ENCODE peak calls at places on chromosomes 4 and X, in ten cellular contexts. One of them, this sample, is unnamed.

GRCh38 chr4:183797041-183797444 is 108.1 kb upstream of the STOX2 start:
- DNase-seq in right lobe of liver: peak; percentile 38
- DNase-seq in adrenal gland: no peak
- DNase-seq in prostate gland: peak; percentile 43
- DNase-seq in spleen: peak; percentile 79
- DNase-seq in transverse colon: peak; percentile 48
- DNase-seq in tibial nerve: no peak
- DNase-seq in body of pancreas: peak; percentile 39
- DNase-seq in heart left ventricle: peak; percentile 51
- DNase-seq in upper lobe of left lung: peak; percentile 89
- DNase-seq in this sample: no peak

GRCh38 chr4:76867880-76868655 is 29.9 kb downstream of the SOWAHB start:
- DNase-seq in right lobe of liver: no peak
- DNase-seq in adrenal gland: no peak
- DNase-seq in prostate gland: no peak
- DNase-seq in spleen: no peak
- DNase-seq in transverse colon: peak; percentile 92
- DNase-seq in tibial nerve: no peak
- DNase-seq in body of pancreas: no peak
- DNase-seq in heart left ventricle: no peak
- DNase-seq in upper lobe of left lung: peak; percentile 11
- DNase-seq in this sample: no peak

GRCh38 chr4:3447431-3448395 is 5.9 kb downstream of the HGFAC start:
- DNase-seq in right lobe of liver: peak; percentile 17
- DNase-seq in adrenal gland: no peak
- DNase-seq in prostate gland: no peak
- DNase-seq in spleen: no peak
- DNase-seq in transverse colon: no peak
- DNase-seq in tibial nerve: no peak
- DNase-seq in body of pancreas: no peak
- DNase-seq in heart left ventricle: no peak
- DNase-seq in upper lobe of left lung: peak; percentile 74
- DNase-seq in this sample: no peak

GRCh38 chr4:102828497-102828808 is 1.1 kb upstream of the UBE2D3 start:
- DNase-seq in right lobe of liver: no peak
- DNase-seq in adrenal gland: no peak
- DNase-seq in prostate gland: no peak
- DNase-seq in spleen: no peak
- DNase-seq in transverse colon: no peak
- DNase-seq in tibial nerve: no peak
- DNase-seq in body of pancreas: no peak
- DNase-seq in heart left ventricle: no peak
- DNase-seq in upper lobe of left lung: no peak
- DNase-seq in this sample: no peak

GRCh38 chrX:154436597-154437397 is at the start of gene GDI1:
- DNase-seq in right lobe of liver: no peak
- DNase-seq in adrenal gland: no peak
- DNase-seq in prostate gland: no peak
- DNase-seq in spleen: peak; percentile 90
- DNase-seq in transverse colon: peak; percentile 36
- DNase-seq in tibial nerve: no peak
- DNase-seq in body of pancreas: peak; percentile 41
- DNase-seq in heart left ventricle: peak; percentile 60
- DNase-seq in upper lobe of left lung: peak; percentile 94
- DNase-seq in this sample: peak; percentile 56

GRCh38 chr4:54743562-54743961 is 85.8 kb downstream of the KIT start:
- DNase-seq in right lobe of liver: no peak
- DNase-seq in adrenal gland: no peak
- DNase-seq in prostate gland: no peak
- DNase-seq in spleen: no peak
- DNase-seq in transverse colon: no peak
- DNase-seq in tibial nerve: no peak
- DNase-seq in body of pancreas: no peak
- DNase-seq in heart left ventricle: no peak
- DNase-seq in upper lobe of left lung: no peak
- DNase-seq in this sample: no peak

GRCh38 chrX:117120700-117121099 is 657.9 kb upstream of the CT83 start:
- DNase-seq in right lobe of liver: no peak
- DNase-seq in adrenal gland: no peak
- DNase-seq in prostate gland: no peak
- DNase-seq in spleen: no peak
- DNase-seq in transverse colon: no peak
- DNase-seq in tibial nerve: no peak
- DNase-seq in body of pancreas: no peak
- DNase-seq in heart left ventricle: no peak
- DNase-seq in upper lobe of left lung: no peak
- DNase-seq in this sample: no peak

GRCh38 chr4:174522183-174523002 is at the start of gene HPGD:
- DNase-seq in right lobe of liver: peak; percentile 85
- DNase-seq in adrenal gland: peak; percentile 81
- DNase-seq in prostate gland: peak; percentile 44
- DNase-seq in spleen: peak; percentile 87
- DNase-seq in transverse colon: peak; percentile 81
- DNase-seq in tibial nerve: peak; percentile 34
- DNase-seq in body of pancreas: peak; percentile 37
- DNase-seq in heart left ventricle: peak; percentile 16
- DNase-seq in upper lobe of left lung: peak; percentile 94
- DNase-seq in this sample: peak; percentile 57

GRCh38 chr4:147864591-147864990 is 132.7 kb downstream of the ARHGAP10 start:
- DNase-seq in right lobe of liver: no peak
- DNase-seq in adrenal gland: no peak
- DNase-seq in prostate gland: no peak
- DNase-seq in spleen: no peak
- DNase-seq in transverse colon: no peak
- DNase-seq in tibial nerve: no peak
- DNase-seq in body of pancreas: no peak
- DNase-seq in heart left ventricle: no peak
- DNase-seq in upper lobe of left lung: no peak
- DNase-seq in this sample: no peak

GRCh38 chr4:147863111-147863747 is 131.3 kb downstream of the ARHGAP10 start:
- DNase-seq in right lobe of liver: no peak
- DNase-seq in adrenal gland: no peak
- DNase-seq in prostate gland: no peak
- DNase-seq in spleen: no peak
- DNase-seq in transverse colon: no peak
- DNase-seq in tibial nerve: no peak
- DNase-seq in body of pancreas: no peak
- DNase-seq in heart left ventricle: no peak
- DNase-seq in upper lobe of left lung: no peak
- DNase-seq in this sample: no peak

GRCh38 chr4:147865926-147866325 is 134.0 kb downstream of the ARHGAP10 start:
- DNase-seq in right lobe of liver: no peak
- DNase-seq in adrenal gland: no peak
- DNase-seq in prostate gland: no peak
- DNase-seq in spleen: no peak
- DNase-seq in transverse colon: no peak
- DNase-seq in tibial nerve: no peak
- DNase-seq in body of pancreas: no peak
- DNase-seq in heart left ventricle: no peak
- DNase-seq in upper lobe of left lung: no peak
- DNase-seq in this sample: no peak

GRCh38 chr4:147863808-147864472 is 132.1 kb downstream of the ARHGAP10 start:
- DNase-seq in right lobe of liver: no peak
- DNase-seq in adrenal gland: no peak
- DNase-seq in prostate gland: no peak
- DNase-seq in spleen: no peak
- DNase-seq in transverse colon: no peak
- DNase-seq in tibial nerve: no peak
- DNase-seq in body of pancreas: no peak
- DNase-seq in heart left ventricle: peak; percentile 35
- DNase-seq in upper lobe of left lung: peak; percentile 57
- DNase-seq in this sample: no peak

GRCh38 chr4:147866532-147867271 is 134.8 kb downstream of the ARHGAP10 start:
- DNase-seq in right lobe of liver: peak; percentile 90
- DNase-seq in adrenal gland: peak; percentile 99
- DNase-seq in prostate gland: peak; percentile 93
- DNase-seq in spleen: peak; percentile 91
- DNase-seq in transverse colon: peak; percentile 95
- DNase-seq in tibial nerve: peak; percentile 99
- DNase-seq in body of pancreas: peak; percentile 94
- DNase-seq in heart left ventricle: peak; percentile 89
- DNase-seq in upper lobe of left lung: no peak
- DNase-seq in this sample: peak; percentile 92
- H3K27ac ChIP-seq in right lobe of liver: no peak overlapping the region
- H3K27ac ChIP-seq in adrenal gland: no peak overlapping the region
- H3K27ac ChIP-seq in prostate gland: no peak overlapping the region
- H3K27ac ChIP-seq in spleen: no peak overlapping the region
- H3K27ac ChIP-seq in transverse colon: peak overlapping the region; percentile 35
- H3K27ac ChIP-seq in tibial nerve: peak overlapping the region; percentile 76
- H3K27ac ChIP-seq in body of pancreas: no peak overlapping the region
- H3K27ac ChIP-seq in heart left ventricle: peak overlapping the region; percentile 9
- H3K27ac ChIP-seq in upper lobe of left lung: no peak overlapping the region
- H3K27ac ChIP-seq in this sample: no peak overlapping the region

GRCh38 chr4:113223001-113223400 is 173.5 kb downstream of the ANK2 start:
- DNase-seq in right lobe of liver: no peak
- DNase-seq in adrenal gland: no peak
- DNase-seq in prostate gland: no peak
- DNase-seq in spleen: no peak
- DNase-seq in transverse colon: no peak
- DNase-seq in tibial nerve: no peak
- DNase-seq in body of pancreas: no peak
- DNase-seq in heart left ventricle: no peak
- DNase-seq in upper lobe of left lung: no peak
- DNase-seq in this sample: no peak

GRCh38 chr4:113222006-113222405 is 172.6 kb downstream of the ANK2 start:
- DNase-seq in right lobe of liver: no peak
- DNase-seq in adrenal gland: no peak
- DNase-seq in prostate gland: no peak
- DNase-seq in spleen: no peak
- DNase-seq in transverse colon: no peak
- DNase-seq in tibial nerve: no peak
- DNase-seq in body of pancreas: no peak
- DNase-seq in heart left ventricle: no peak
- DNase-seq in upper lobe of left lung: no peak
- DNase-seq in this sample: no peak

GRCh38 chr4:113222431-113222979 is 173.1 kb downstream of the ANK2 start:
- DNase-seq in right lobe of liver: no peak
- DNase-seq in adrenal gland: no peak
- DNase-seq in prostate gland: no peak
- DNase-seq in spleen: no peak
- DNase-seq in transverse colon: no peak
- DNase-seq in tibial nerve: no peak
- DNase-seq in body of pancreas: no peak
- DNase-seq in heart left ventricle: no peak
- DNase-seq in upper lobe of left lung: no peak
- DNase-seq in this sample: no peak
- TF ChIP-seq CTCF in right lobe of liver: no peak
- TF ChIP-seq CTCF in adrenal gland: no peak
- TF ChIP-seq CTCF in prostate gland: no peak
- TF ChIP-seq CTCF in spleen: no peak
- TF ChIP-seq CTCF in transverse colon: no peak
- TF ChIP-seq CTCF in tibial nerve: no peak
- TF ChIP-seq CTCF in body of pancreas: no peak
- TF ChIP-seq CTCF in heart left ventricle: no peak
- TF ChIP-seq CTCF in upper lobe of left lung: no peak
- TF ChIP-seq CTCF in this sample: no peak

DNA sequence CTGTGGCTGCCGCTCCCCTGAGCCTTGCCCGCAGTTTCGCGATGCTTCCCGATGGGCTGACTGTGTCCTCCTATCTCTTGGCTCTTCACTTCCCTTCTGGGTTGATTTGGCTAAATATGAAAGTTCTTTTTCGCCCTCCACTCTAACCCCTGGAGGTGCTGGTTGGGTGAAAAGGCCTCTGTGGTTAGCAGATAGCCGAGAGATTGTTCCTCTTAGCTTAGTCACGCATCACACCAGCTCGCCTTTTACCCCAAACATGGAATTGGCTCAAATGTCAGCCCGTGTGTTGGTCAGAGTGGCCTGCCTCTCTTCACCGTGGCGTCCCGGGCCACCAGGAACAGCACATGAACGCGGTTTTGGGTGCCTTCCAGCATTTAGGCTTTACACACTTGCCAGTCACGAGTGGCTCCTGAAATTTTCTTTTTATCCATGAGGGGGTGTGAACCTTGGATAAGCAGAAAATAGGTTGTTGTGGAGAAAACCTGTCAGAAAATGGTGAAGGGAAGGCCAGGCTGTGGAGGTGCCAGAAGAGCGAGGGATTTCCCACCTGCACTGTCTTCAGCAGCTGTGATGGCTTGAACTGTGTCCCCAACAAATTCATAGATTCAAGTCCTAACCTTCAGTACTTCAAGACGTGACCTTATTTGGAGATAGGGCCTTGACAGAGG is 8.9 kb downstream of the CLCN4 start:
- DNase-seq in right lobe of liver: no peak
- DNase-seq in adrenal gland: no peak
- DNase-seq in prostate gland: no peak
- DNase-seq in spleen: no peak
- DNase-seq in transverse colon: no peak
- DNase-seq in tibial nerve: no peak
- DNase-seq in body of pancreas: peak; percentile 16
- DNase-seq in heart left ventricle: no peak
- DNase-seq in upper lobe of left lung: no peak
- DNase-seq in this sample: no peak
- TF ChIP-seq POLR2A in right lobe of liver: no peak
- TF ChIP-seq POLR2A in adrenal gland: no peak
- TF ChIP-seq POLR2A in prostate gland: no peak
- TF ChIP-seq POLR2A in spleen: no peak
- TF ChIP-seq POLR2A in transverse colon: no peak
- TF ChIP-seq POLR2A in tibial nerve: no peak
- TF ChIP-seq POLR2A in body of pancreas: no peak
- TF ChIP-seq POLR2A in heart left ventricle: no peak
- TF ChIP-seq POLR2A in upper lobe of left lung: no peak
- TF ChIP-seq POLR2A in this sample: no peak

GRCh38 chr4:40395908-40396806 is 61.0 kb downstream of the CHRNA9 start:
- DNase-seq in right lobe of liver: peak; percentile 81
- DNase-seq in adrenal gland: peak; percentile 91
- DNase-seq in prostate gland: peak; percentile 93
- DNase-seq in spleen: no peak
- DNase-seq in transverse colon: peak; percentile 57
- DNase-seq in tibial nerve: peak; percentile 31
- DNase-seq in body of pancreas: peak; percentile 98
- DNase-seq in heart left ventricle: peak; percentile 23
- DNase-seq in upper lobe of left lung: no peak
- DNase-seq in this sample: peak; percentile 61
- H3K27ac ChIP-seq in right lobe of liver: no peak overlapping the region
- H3K27ac ChIP-seq in adrenal gland: no peak overlapping the region
- H3K27ac ChIP-seq in prostate gland: peak overlapping the region; percentile 26
- H3K27ac ChIP-seq in spleen: peak overlapping the region; percentile 20
- H3K27ac ChIP-seq in transverse colon: no peak overlapping the region
- H3K27ac ChIP-seq in tibial nerve: no peak overlapping the region
- H3K27ac ChIP-seq in body of pancreas: peak overlapping the region; percentile 90
- H3K27ac ChIP-seq in heart left ventricle: no peak overlapping the region
- H3K27ac ChIP-seq in upper lobe of left lung: peak overlapping the region; percentile 71
- H3K27ac ChIP-seq in this sample: no peak overlapping the region